ENCODE peak calls at places on chromosomes 2 and 18, in nine cellular contexts. S, H, M, Y, V, X, B, K and F are unnamed samples.

GRCh38 chr2:12262681-12263436 is 453.9 kb upstream of the TRIB2 start:
- DNase-seq in Y (no peak), K (peak), S (no peak), X (no peak), M (peak), B (peak), V (no peak), H (no peak), F (no peak)

GRCh38 chr2:207813942-207814341 is 44.2 kb upstream of the FZD5 start:
- DNase-seq in K (no peak), Y (no peak), H (no peak), B (no peak), X (no peak), S (no peak), V (no peak), M (no peak), F (no peak)

GRCh38 chr2:135960598-135961551 is 24.6 kb downstream of the DARS1 start:
- DNase-seq in S (no peak), B (peak), X (no peak), M (peak), Y (no peak), V (no peak), K (no peak), H (no peak), F (no peak)

GRCh38 chr2:145652992-145653545 is 1133.2 kb upstream of the ZEB2 start:
- DNase-seq in M (peak), X (peak), V (peak), K (peak), S (no peak), H (no peak), B (peak), Y (no peak), F (no peak)

GRCh38 chr2:179454443-179455218 is 190.0 kb upstream of the SESTD1 start:
- DNase-seq in V (no peak), Y (no peak), M (peak), K (peak), H (no peak), X (peak), S (no peak), B (peak), F (no peak)

GRCh38 chr2:34096552-34097171 is 497.6 kb upstream of the FAM98A start:
- DNase-seq in M (peak), K (peak), X (peak), H (no peak), S (no peak), B (peak), V (peak), Y (peak), F (peak)

GRCh38 chr2:121345887-121346286 is 60.9 kb upstream of the TFCP2L1 start:
- DNase-seq in X (no peak), Y (no peak), K (no peak), B (no peak), M (peak), H (no peak), S (no peak), V (no peak), F (no peak)

GRCh38 chr2:133413863-133414262 is 154.4 kb downstream of the NCKAP5 start:
- DNase-seq in K (no peak), Y (no peak), M (no peak), S (no peak), V (no peak), B (no peak), X (no peak), H (no peak), F (no peak)

GRCh38 chr2:235314371-235314915 is 179.4 kb upstream of the AGAP1 start:
- DNase-seq in S (no peak), K (no peak), B (peak), X (no peak), V (no peak), M (no peak), Y (no peak), H (no peak), F (no peak)

GRCh38 chr18:48827321-48828200 is 123.2 kb downstream of the SMAD7 start:
- DNase-seq in V (peak), H (peak), K (no peak), Y (peak), M (peak), S (no peak), B (peak), X (no peak), F (no peak)

GRCh38 chr2:138267161-138267901 is 234.2 kb upstream of the SPOPL start:
- DNase-seq in S (no peak), M (peak), X (peak), V (no peak), K (peak), H (no peak), B (peak), Y (no peak), F (no peak)

GRCh38 chr2:37599688-37600525 is 71.5 kb downstream of the CDC42EP3 start:
- DNase-seq in S (no peak), H (peak), X (no peak), B (no peak), V (no peak), Y (no peak), K (no peak), M (no peak), F (peak)

GRCh38 chr2:73952499-73953446 is 26.1 kb downstream of the DGUOK start:
- DNase-seq in V (no peak), X (no peak), M (peak), K (peak), B (peak), H (no peak), Y (peak), S (no peak), F (no peak)

GRCh38 chr2:225889452-225889851 is 489.9 kb downstream of the NYAP2 start:
- DNase-seq in V (peak), B (peak), X (peak), H (no peak), S (no peak), K (peak), M (peak), Y (no peak), F (no peak)

GRCh38 chr18:75530548-75531211 is 103.2 kb upstream of the SMIM21 start:
- DNase-seq in K (no peak), H (no peak), X (no peak), S (peak), B (no peak), M (peak), V (no peak), Y (no peak), F (no peak)

GRCh38 chr18:64949885-64950284 is 800.9 kb upstream of the CDH7 start:
- DNase-seq in X (no peak), S (no peak), B (no peak), H (no peak), K (no peak), M (no peak), Y (no peak), V (no peak), F (no peak)

GRCh38 chr2:133130548-133131246 is 437.6 kb downstream of the NCKAP5 start:
- DNase-seq in X (no peak), Y (no peak), K (peak), B (no peak), V (no peak), H (no peak), M (no peak), S (no peak), F (no peak)

GRCh38 chr2:85179541-85179940 is 46.3 kb downstream of the TCF7L1 start:
- DNase-seq in S (no peak), K (no peak), V (no peak), M (no peak), Y (no peak), H (no peak), X (no peak), B (no peak), F (no peak)

GRCh38 chr2:207282916-207283315 is 117.2 kb upstream of the KLF7 start:
- DNase-seq in H (no peak), V (no peak), K (peak), M (no peak), X (no peak), B (no peak), S (no peak), Y (no peak), F (no peak)

GRCh38 chr2:193527146-193527545 is 1332.4 kb upstream of the TMEFF2 start:
- DNase-seq in X (no peak), B (no peak), H (no peak), S (no peak), K (no peak), V (no peak), Y (no peak), M (no peak), F (no peak)

GRCh38 chr2:145710303-145710702 is 1190.4 kb upstream of the ZEB2 start:
- DNase-seq in M (no peak), S (no peak), V (no peak), H (no peak), B (no peak), K (no peak), X (no peak), Y (no peak), F (no peak)

GRCh38 chr2:105573490-105573889 is 171.2 kb upstream of the NCK2 start:
- DNase-seq in V (no peak), S (no peak), M (no peak), Y (no peak), X (no peak), H (no peak), B (no peak), K (no peak), F (no peak)

GRCh38 chr18:9731380-9731779 is 23.3 kb downstream of the RAB31 start:
- DNase-seq in X (peak), M (peak), S (no peak), Y (no peak), K (peak), B (peak), H (no peak), V (no peak), F (no peak)

GRCh38 chr2:7450188-7451156 is 533.3 kb downstream of the RNF144A start:
- DNase-seq in Y (no peak), M (no peak), B (no peak), K (no peak), H (no peak), S (no peak), X (no peak), V (no peak), F (peak)

GRCh38 chr2:238160206-238161129 is 1.7 kb downstream of the ERFE start:
- DNase-seq in B (no peak), M (no peak), H (peak), V (no peak), S (peak), K (no peak), Y (peak), X (no peak), F (peak)

GRCh38 chr2:3291750-3292149 is 85.9 kb downstream of the EIPR1 start:
- DNase-seq in Y (no peak), B (no peak), X (no peak), V (no peak), H (peak), S (no peak), K (no peak), M (no peak), F (no peak)

GRCh38 chr2:100126897-100127401 is 15.4 kb downstream of the AFF3 start:
- DNase-seq in Y (no peak), B (no peak), K (no peak), X (no peak), S (no peak), M (no peak), V (no peak), H (no peak), F (no peak)

GRCh38 chr2:202486351-202486750 is 110.2 kb downstream of the BMPR2 start:
- DNase-seq in H (no peak), M (no peak), V (no peak), X (no peak), S (no peak), B (no peak), K (no peak), Y (no peak), F (no peak)

GRCh38 chr18:44901283-44901682 is 220.6 kb downstream of the SETBP1 start:
- DNase-seq in B (no peak), M (no peak), H (no peak), K (no peak), Y (no peak), V (no peak), X (no peak), S (no peak), F (no peak)
- TF ChIP-seq CTCF in B (peak), M (no peak), H (no peak), K (peak), Y (no peak), V (no peak), X (peak), S (peak), F (no peak)

DNA sequence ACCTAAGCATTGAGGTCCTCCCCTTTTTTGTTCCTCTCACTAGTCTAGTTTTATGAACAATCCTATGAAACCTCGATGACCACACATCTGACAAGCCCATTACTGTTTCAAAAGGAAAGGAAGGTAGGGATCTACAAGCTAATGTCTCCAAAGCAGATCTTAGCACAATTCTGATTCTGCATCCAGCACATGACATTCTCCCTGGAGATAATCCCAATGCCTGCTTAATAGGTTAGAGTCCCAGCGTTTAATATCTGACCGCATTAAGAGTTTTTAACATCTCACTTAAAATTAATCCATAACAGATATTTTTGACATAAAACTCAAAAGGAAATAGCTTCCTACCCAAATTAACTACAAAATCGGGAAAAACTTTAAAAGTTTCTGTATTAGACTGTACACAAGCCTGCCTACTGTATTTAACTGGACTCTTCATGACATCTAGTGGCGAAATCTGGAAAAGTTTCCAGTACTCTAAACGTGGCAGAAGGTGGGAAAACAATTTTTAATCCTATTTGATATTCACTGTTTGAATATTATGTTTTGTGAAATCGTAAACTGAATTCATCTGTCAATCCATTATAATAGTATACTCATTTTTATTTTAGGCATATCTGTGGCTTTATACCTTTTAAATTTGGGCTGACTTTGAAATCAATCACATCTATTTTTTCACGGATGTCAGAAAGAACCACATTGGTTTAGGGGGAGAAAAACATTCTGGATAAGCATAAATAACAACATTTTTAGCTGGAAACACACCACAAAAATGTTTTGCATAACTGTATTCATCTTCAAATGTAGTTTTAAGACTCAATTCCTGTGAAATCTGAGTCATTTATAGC is 62.4 kb downstream of the TXNL1 start:
- DNase-seq in M (peak), K (peak), V (no peak), Y (no peak), S (no peak), X (no peak), B (peak), H (no peak), F (no peak)
- TF ChIP-seq CTCF in M (peak), K (peak), V (peak), Y (peak), S (peak), X (peak), B (peak), H (peak), F (peak)

GRCh38 chr2:1045109-1045508 is 94.5 kb downstream of the SNTG2 start:
- DNase-seq in S (no peak), K (no peak), M (no peak), Y (no peak), B (no peak), V (no peak), X (no peak), H (no peak), F (no peak)

GRCh38 chr2:1051075-1051474 is 100.4 kb downstream of the SNTG2 start:
- DNase-seq in X (no peak), V (no peak), S (no peak), B (peak), M (peak), Y (no peak), H (no peak), K (no peak), F (no peak)

GRCh38 chr2:1046067-1046466 is 95.4 kb downstream of the SNTG2 start:
- DNase-seq in V (no peak), H (no peak), X (no peak), K (no peak), M (no peak), S (no peak), Y (no peak), B (no peak), F (no peak)

GRCh38 chr2:1049691-1050090 is 99.0 kb downstream of the SNTG2 start:
- DNase-seq in B (peak), V (no peak), X (peak), S (no peak), K (peak), H (no peak), Y (no peak), M (peak), F (no peak)

DNA sequence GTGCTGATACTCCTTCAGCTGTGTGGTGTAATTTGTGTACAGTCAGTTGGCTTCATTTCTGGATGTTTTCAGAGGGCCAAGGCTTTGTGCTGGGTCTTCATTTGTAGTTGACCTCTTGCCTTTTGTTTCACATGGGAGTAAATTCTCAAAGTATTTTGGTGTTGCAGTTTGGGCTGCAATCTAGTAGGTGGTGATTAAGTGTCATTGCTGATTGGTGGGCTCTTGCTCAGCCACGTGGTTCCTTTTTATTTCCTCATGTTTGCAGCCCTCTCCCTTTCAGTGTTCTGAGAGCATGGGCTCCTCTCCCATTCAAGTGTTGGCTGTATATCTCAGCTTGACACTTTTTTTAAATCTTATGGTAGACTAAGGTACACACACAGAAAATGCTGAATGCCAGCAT is 96.8 kb downstream of the SNTG2 start:
- DNase-seq in S (no peak), H (no peak), X (no peak), Y (no peak), K (no peak), V (no peak), B (peak), M (peak), F (no peak)
- TF ChIP-seq CTCF in S (no peak), H (no peak), X (no peak), Y (no peak), K (peak), V (peak), B (no peak), M (peak), F (no peak)

GRCh38 chr2:200397785-200398184 is 91.3 kb downstream of the SPATS2L start:
- DNase-seq in V (no peak), B (peak), M (no peak), H (no peak), Y (no peak), K (peak), X (no peak), S (no peak), F (no peak)
- TF ChIP-seq CTCF in V (no peak), B (no peak), M (no peak), H (no peak), Y (no peak), K (no peak), X (no peak), S (no peak), F (no peak)

DNA sequence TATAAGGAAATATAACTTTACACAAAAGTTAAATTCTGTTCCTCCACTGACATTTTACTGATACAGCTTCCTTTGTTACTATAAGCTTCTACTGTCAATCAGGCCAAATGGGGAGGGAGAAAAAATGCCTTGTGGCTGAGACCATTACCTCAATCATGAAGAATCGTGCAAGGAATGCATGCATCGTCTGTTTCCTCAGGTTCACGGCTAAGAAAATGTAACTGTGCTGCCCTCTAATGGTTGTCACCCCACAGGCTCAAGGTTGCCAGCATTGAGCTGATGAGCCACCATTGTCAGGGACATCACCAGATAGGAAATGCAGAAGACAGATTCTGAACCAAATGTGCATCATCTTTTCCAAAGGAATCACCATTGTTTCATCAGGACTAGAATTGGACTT is 426.9 kb downstream of the CDH2 start:
- DNase-seq in M (peak), B (peak), K (peak), V (no peak), X (peak), S (no peak), Y (no peak), H (no peak), F (peak)
- TF ChIP-seq CTCF in M (peak), B (peak), K (peak), V (peak), X (peak), S (peak), Y (no peak), H (no peak), F (no peak)